ENCODE peak calls at places on chromosomes 6 and 20, in seven cellular contexts. V is neuronal stem cell, B is IMR-90, F is H9, W is H1, U is mesenchymal stem cell, Z is trophoblast cell. M is an unnamed sample.

GRCh38 chr6:74410630-74411029 is 714.6 kb downstream of the CD109 start:
- DNase-seq in Z (no peak), B (peak), V (no peak), W (no peak), U (peak), F (no peak), M (no peak)

GRCh38 chr6:160030103-160030502 is 61.2 kb downstream of the IGF2R start:
- DNase-seq in Z (peak), W (no peak), F (no peak), V (peak), U (peak), B (peak), M (peak)

GRCh38 chr20:1474817-1475603 is 8.4 kb upstream of the NSFL1C start:
- DNase-seq in V (no peak), Z (no peak), B (no peak), U (no peak), F (no peak), W (no peak), M (peak)

GRCh38 chr6:72425003-72425681 is 196.7 kb upstream of the KCNQ5 start:
- DNase-seq in U (peak), B (peak), Z (no peak), F (no peak), V (no peak), W (no peak), M (no peak)

GRCh38 chr6:163446529-163446928 is 32.0 kb downstream of the QKI start:
- DNase-seq in Z (no peak), B (no peak), V (no peak), U (no peak), F (no peak), W (no peak), M (no peak)

GRCh38 chr20:13839421-13840092 is 54.7 kb downstream of the NDUFAF5 start:
- DNase-seq in W (no peak), V (no peak), Z (no peak), F (no peak), U (no peak), B (peak), M (no peak)

GRCh38 chr6:131727868-131728267 is 17.1 kb upstream of the CTAGE9 start:
- DNase-seq in V (no peak), W (no peak), B (no peak), F (no peak), Z (no peak), U (no peak), M (no peak)

GRCh38 chr20:58889334-58890072 is 37.0 kb downstream of the GNAS start:
- DNase-seq in F (no peak), W (no peak), U (no peak), Z (no peak), V (no peak), B (no peak), M (no peak)

GRCh38 chr6:21158149-21158548 is 435.4 kb upstream of the SOX4 start:
- DNase-seq in F (no peak), W (no peak), V (no peak), B (no peak), Z (no peak), U (no peak), M (peak)

GRCh38 chr20:9608639-9609440 is 94.5 kb downstream of the LAMP5 start:
- DNase-seq in W (no peak), V (no peak), Z (no peak), F (no peak), B (no peak), U (no peak), M (no peak)

GRCh38 chr20:63941282-63942060 is 14.7 kb downstream of the UCKL1 start:
- DNase-seq in V (no peak), F (peak), B (no peak), W (peak), U (no peak), Z (no peak), M (peak)

DNA sequence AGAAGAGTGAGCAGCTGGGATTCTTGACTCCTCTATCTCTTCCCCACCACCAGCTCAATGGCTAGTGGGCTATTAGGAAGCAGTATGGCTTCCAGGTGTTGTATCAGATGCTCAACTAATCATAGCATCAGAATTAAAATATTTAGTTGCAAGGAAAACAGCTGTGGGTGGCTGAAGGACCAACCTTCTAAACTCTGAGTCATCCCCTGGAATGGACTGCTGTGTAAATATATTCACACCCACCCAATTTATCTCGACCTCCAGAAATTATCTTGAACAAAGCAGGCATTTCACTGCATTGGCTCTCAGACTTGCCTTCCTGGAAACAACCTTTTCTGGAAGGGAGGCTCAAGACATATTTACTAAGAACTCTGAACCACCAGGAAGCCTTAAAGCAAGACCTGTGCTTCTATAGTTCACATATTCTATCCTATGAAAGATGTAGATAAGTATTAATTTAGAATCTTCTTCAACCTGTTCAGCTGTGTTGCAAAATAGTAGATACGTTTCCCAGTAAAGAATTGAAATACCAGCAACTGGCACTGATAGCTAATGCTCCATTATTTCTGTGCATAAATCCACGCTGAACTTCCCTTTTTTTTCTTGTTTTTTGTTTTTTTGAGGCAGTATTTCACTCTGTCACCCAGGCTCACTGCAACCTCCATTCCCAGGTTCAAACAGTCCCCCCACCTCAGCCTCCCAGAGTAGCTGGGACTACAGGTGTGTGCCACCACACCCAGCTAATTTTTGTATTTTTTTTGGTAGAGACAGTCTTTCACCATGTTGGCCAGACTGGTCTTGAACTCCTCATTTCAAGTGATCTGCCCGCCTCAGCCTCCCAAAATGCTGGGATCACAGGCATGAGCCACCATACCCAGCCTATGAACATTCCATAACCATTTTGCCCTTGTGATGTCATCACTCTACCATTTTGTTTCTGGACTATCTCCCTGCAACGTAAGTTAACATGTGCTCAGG is 56.9 kb upstream of the CD2AP start:
- DNase-seq in Z (no peak), U (no peak), V (no peak), F (no peak), W (no peak), B (peak), M (no peak)
- H3K4ac ChIP-seq in Z (no peak), U (no peak), V (no peak), F (no peak), W (no peak), B (no peak), M (no peak)

DNA sequence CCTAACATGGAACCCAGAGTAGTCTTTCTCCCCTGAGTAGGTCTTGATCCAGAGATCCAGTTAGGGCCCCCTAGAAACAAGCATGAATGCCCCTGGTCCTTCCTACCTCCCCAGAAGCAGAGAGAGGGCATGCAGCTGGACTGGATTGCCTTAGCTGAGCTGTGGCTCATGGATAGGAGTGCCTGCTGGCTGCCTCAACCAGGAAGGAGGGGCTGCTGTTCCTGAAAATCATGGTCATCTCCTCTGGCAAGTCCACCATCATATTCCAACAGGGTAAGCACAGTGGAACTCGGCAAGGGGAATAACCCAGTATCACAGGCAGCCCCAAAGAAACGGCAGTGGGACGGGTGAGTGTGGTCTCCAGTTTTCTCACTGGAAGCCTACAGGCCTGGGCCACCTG is 53.1 kb upstream of the ENTPD6 start:
- DNase-seq in V (no peak), Z (no peak), W (no peak), U (no peak), F (no peak), B (no peak), M (no peak)
- H3K4ac ChIP-seq in V (no peak), Z (no peak), W (no peak), U (no peak), F (no peak), B (no peak), M (no peak)

DNA sequence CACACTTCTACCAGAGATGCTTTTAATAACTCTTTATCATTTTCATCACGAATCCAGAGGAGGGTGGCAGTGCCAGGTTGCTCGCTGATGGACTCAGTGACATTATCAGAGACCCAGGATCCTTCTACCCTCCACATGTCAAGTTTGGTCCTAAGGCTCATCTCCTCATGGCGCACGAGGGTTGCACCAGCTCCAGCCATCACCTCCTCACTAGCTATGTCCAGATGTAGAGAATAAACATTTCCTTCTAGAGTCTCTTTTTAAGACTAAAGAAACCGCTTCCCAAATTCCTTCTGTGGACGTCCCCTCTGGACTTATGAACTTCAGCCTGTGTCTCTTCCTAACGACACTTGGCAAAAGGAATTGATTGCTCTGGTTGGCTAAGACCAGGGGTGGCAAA is 178.7 kb downstream of the BMP7 start:
- DNase-seq in V (no peak), W (no peak), U (no peak), B (no peak), F (no peak), Z (no peak), M (no peak)
- H3K4ac ChIP-seq in V (no peak), W (no peak), U (no peak), B (no peak), F (no peak), Z (no peak), M (no peak)

GRCh38 chr6:114247101-114247500 is 95.7 kb downstream of the HS3ST5 start:
- DNase-seq in Z (no peak), F (no peak), V (no peak), U (no peak), B (no peak), W (no peak), M (peak)
- H3K4ac ChIP-seq in Z (no peak), F (no peak), V (no peak), U (no peak), B (no peak), W (no peak), M (no peak)

DNA sequence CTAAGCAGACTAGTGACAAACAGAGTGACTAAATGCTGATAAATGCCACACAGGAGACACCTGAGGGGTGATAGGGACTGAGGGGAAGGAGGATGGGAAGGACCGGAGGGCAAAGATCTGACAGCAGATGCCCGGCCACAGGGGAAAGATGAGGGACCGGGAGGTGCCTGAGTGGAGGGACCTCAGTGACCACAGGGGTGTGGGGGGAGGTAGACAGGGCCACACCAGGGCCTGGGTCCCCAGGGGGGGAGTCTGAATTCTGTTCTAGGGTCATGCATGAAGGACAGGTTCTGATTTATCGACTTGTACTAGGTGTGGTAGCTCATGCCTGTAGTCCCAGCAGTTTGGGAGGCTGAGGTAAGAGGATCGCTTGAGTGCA is 6.9 kb downstream of the BCAS4 start:
- DNase-seq in F (no peak), V (no peak), U (no peak), Z (no peak), W (no peak), B (no peak), M (no peak)
- H3K4ac ChIP-seq in F (no peak), V (no peak), U (no peak), Z (no peak), W (no peak), B (no peak), M (no peak)

GRCh38 chr6:125102901-125103300 is 50.7 kb upstream of the TPD52L1 start:
- DNase-seq in U (peak), Z (peak), V (no peak), W (no peak), F (no peak), B (peak), M (no peak)

GRCh38 chr6:125110056-125110455 is 43.5 kb upstream of the TPD52L1 start:
- DNase-seq in U (no peak), V (no peak), F (no peak), B (no peak), W (no peak), Z (no peak), M (no peak)

GRCh38 chr6:125104425-125104824 is 49.1 kb upstream of the TPD52L1 start:
- DNase-seq in Z (peak), U (peak), V (peak), F (no peak), B (peak), W (no peak), M (peak)

GRCh38 chr6:125107896-125108295 is 45.7 kb upstream of the TPD52L1 start:
- DNase-seq in Z (no peak), V (no peak), B (peak), U (no peak), F (no peak), W (no peak), M (no peak)

DNA sequence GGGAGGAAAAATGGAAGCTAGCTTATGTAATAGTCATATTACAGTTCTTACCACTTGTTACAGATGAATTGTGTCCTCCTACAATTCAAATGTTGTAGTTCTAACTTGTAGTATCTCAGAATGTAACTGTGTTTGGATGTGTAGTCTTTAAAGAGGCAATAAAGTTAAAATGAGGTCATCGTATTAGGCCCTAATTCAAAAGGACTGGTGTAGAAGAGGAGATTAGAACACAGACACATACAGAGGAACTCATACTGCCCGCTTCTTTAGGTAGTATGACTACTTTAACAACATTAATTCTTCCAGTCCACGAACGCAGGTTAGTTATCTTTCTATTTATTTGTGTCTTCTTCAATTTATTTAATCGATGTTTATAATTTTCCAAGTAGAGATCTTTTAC is 46.5 kb upstream of the TPD52L1 start:
- DNase-seq in F (no peak), Z (no peak), W (no peak), B (no peak), V (no peak), U (no peak), M (no peak)
- H3K4ac ChIP-seq in F (no peak), Z (no peak), W (no peak), B (no peak), V (no peak), U (no peak), M (no peak)

GRCh38 chr6:45686841-45687569 is 309.3 kb upstream of the SUPT3H start:
- DNase-seq in F (no peak), Z (no peak), W (no peak), U (no peak), V (no peak), B (no peak), M (no peak)

GRCh38 chr6:45690846-45691245 is 313.1 kb upstream of the SUPT3H start:
- DNase-seq in V (no peak), W (no peak), U (no peak), Z (no peak), F (no peak), B (no peak), M (no peak)

GRCh38 chr6:45687570-45687969 is 309.8 kb upstream of the SUPT3H start:
- DNase-seq in U (no peak), Z (no peak), B (no peak), W (no peak), V (no peak), F (no peak), M (no peak)

GRCh38 chr6:45689926-45690615 is 312.3 kb upstream of the SUPT3H start:
- DNase-seq in V (no peak), B (no peak), U (no peak), W (no peak), Z (no peak), F (no peak), M (no peak)

GRCh38 chr6:45688180-45688579 is 310.4 kb upstream of the SUPT3H start:
- DNase-seq in W (no peak), F (no peak), B (no peak), U (no peak), V (no peak), Z (no peak), M (no peak)
- H3K4ac ChIP-seq in W (no peak), F (no peak), B (no peak), U (no peak), V (no peak), Z (no peak), M (no peak)